ENCODE peak calls at places on chromosomes 1 and 21, in nine cellular contexts. A is epithelial cell of esophagus, C is HFF-Myc, K is adrenal gland, J is SK-N-SH, F is neural progenitor cell, H is ovary, E is astrocyte of the spinal cord, T is RWPE2. X is an unnamed sample.

GRCh38 chr1:77282866-77283539 is 1.2 kb downstream of the AK5 start:
- DNase-seq in F (peak), A (no peak), J (peak), E (peak), C (no peak), K (no peak), T (no peak), H (no peak), X (peak)

GRCh38 chr1:97297611-97298010 is 576.0 kb downstream of the PTBP2 start:
- DNase-seq in C (no peak), J (no peak), T (no peak), F (no peak), K (no peak), A (no peak), E (no peak), H (no peak), X (no peak)

GRCh38 chr21:34910396-34910795 is 138.7 kb downstream of the RUNX1 start:
- DNase-seq in K (no peak), A (no peak), E (no peak), T (no peak), J (no peak), C (no peak), F (no peak), H (no peak), X (no peak)

GRCh38 chr1:2240251-2241156 is 12.4 kb downstream of the SKI start:
- DNase-seq in F (no peak), H (peak), J (peak), C (no peak), A (peak), T (no peak), K (peak), E (peak), X (peak)

GRCh38 chr1:182229907-182230522 is 161.6 kb downstream of the GLUL start:
- DNase-seq in E (peak), J (peak), F (peak), C (no peak), K (no peak), T (no peak), H (no peak), A (no peak), X (no peak)

GRCh38 chr1:185345913-185346717 is 29.1 kb upstream of the IVNS1ABP start:
- DNase-seq in E (no peak), H (no peak), J (no peak), T (no peak), F (no peak), A (no peak), C (no peak), K (no peak), X (no peak)

GRCh38 chr21:45854702-45855247 is 126.8 kb upstream of the COL6A1 start:
- DNase-seq in C (no peak), T (no peak), A (no peak), F (peak), E (no peak), K (no peak), H (no peak), J (no peak), X (peak)

GRCh38 chr1:198030682-198031081 is 113.5 kb downstream of the LHX9 start:
- DNase-seq in H (no peak), C (peak), A (no peak), F (no peak), K (no peak), E (peak), T (no peak), J (no peak), X (no peak)

GRCh38 chr1:37294514-37294913 is 179.9 kb upstream of the ZC3H12A start:
- DNase-seq in H (no peak), J (no peak), K (no peak), C (no peak), E (no peak), A (no peak), T (no peak), F (no peak), X (no peak)

GRCh38 chr1:113538225-113538624 is 147.9 kb downstream of the MAGI3 start:
- DNase-seq in K (no peak), C (no peak), H (no peak), A (peak), F (no peak), J (no peak), T (no peak), E (peak), X (no peak)

GRCh38 chr1:7341145-7341900 is 429.8 kb upstream of the VAMP3 start:
- DNase-seq in F (no peak), C (no peak), K (no peak), A (no peak), T (no peak), H (peak), J (peak), E (peak), X (no peak)

GRCh38 chr21:44919111-44919912 is 1.4 kb downstream of the ITGB2 start:
- DNase-seq in E (no peak), C (no peak), F (no peak), K (no peak), J (no peak), T (no peak), A (no peak), H (no peak), X (peak)

GRCh38 chr1:207470927-207471326 is 16.8 kb downstream of the CR2 start:
- DNase-seq in A (no peak), J (no peak), F (no peak), T (no peak), K (no peak), C (no peak), E (no peak), H (no peak), X (no peak)

GRCh38 chr1:212097360-212097759 is 61.8 kb downstream of the DTL start:
- DNase-seq in J (no peak), F (no peak), H (no peak), C (no peak), K (no peak), A (no peak), T (no peak), E (no peak), X (no peak)

GRCh38 chr1:220776725-220777326 is 9.9 kb upstream of the MTARC1 start:
- DNase-seq in E (peak), F (peak), K (peak), H (peak), T (no peak), J (peak), C (peak), A (peak), X (peak)

DNA sequence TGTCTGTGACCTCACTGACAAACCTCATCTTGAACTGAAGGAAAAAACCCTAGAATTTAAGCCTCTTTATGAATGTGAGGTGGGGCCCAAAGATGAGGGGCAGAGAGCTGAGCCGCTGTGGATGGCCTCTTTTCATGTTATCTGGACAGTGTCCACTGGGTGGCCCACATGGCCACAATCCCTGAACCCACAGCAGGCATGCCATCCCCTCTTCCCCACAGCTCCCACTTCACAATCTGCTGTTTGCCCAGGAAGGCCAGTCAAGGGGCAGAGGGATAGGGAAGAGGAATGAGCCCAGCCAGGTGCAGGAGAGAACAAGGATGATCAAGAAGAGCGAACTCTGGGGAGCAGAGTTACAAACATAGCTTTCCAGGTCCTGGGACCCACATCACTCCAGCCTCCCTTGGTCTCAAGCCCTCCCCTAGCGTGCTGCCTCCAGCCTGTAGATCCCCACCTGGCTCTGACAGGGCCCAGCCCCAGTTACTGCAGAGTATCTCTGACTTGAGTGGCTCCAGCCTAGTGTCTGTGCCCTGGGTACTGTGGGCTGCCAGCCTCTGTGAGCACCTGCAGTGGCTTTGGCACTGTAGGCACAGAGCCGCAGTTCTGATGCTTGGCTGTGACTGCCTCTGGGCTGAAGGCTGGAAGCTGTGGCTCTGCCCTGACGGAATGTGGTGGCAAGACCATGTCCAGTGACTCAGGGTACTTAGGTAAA is 1.9 kb upstream of the SLFNL1 start:
- DNase-seq in C (no peak), K (no peak), T (no peak), J (peak), H (no peak), E (no peak), A (no peak), F (peak), X (peak)
- TF ChIP-seq CTCF in C (peak), K (peak), T (peak), J (peak), H (no peak), E (peak), A (no peak), F (peak), X (peak)

DNA sequence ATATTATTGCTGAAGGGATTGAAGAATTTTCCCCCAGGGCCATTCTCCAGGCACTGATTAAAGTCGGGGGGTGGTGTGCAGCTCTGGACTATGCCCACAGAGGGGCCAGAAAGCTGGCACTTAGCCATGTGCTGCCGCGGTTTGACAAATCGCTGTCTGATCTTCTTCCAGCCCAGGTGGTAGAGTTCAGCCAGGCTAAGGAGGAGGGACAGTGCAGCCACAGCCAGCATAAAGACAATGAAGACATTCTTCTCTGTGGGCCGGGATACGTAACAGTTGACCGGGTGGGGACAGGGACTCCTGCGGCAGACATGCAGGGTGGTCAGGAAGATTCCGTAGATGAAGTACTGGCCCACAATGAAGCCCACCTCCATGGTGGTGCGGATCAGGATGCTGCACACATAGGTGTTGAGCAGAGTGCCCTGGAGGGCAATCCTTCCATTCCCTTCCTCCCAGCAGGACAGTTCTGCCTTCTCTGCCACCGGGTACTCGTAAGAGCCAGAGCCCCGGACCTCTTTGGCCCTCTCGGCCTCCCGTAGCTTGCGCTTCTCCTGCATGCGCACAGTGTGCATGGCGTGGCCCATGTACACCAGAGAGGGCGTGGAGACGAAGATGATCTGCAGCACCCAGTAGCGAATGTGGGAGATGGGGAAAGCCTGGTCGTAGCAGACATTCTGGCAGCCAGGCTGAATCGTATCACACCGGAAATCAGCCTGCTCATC is 1.9 kb downstream of the GJA5 start:
- DNase-seq in F (no peak), A (no peak), E (no peak), H (no peak), T (no peak), C (no peak), J (peak), K (no peak), X (no peak)
- H3K4me3 ChIP-seq in F (no peak), A (no peak), E (no peak), H (no peak), T (no peak), C (no peak), J (no peak), K (no peak), X (no peak)

DNA sequence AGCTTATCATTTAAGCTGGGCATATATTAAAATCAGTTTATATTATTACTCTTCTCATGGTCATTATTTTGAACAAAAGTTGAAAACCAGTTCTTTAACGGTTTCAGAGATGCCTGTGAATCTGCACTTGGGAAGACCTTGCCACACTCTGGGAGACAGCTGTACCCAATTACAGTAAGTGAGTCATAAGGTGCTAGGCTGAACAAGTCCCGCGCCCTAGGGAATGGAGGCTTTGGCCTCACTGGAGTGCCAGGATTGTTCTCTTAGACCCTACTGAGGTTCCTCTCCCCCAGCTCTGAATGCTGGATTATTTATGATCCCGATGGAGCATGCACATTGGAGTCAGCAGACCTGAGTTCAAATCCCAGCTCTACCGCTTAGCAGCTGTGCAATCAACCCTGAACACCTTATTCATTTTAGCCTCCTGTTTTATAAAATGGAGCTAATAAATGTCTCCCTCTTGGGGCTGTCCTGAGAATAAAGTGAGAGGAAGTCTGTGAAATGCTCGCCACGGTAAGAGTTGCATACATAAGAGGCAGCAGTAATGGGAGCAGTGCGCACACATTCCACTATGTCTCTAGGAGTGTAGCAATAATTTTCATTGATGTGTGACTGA is 266.2 kb downstream of the FOXD2 start:
- DNase-seq in K (no peak), C (peak), E (peak), H (no peak), F (no peak), T (no peak), A (peak), J (no peak), X (no peak)
- TF ChIP-seq CTCF in K (no peak), C (peak), E (peak), H (no peak), F (peak), T (peak), A (peak), J (peak), X (peak)

GRCh38 chr1:67831850-67832513 is 1.3 kb downstream of the GNG12 start:
- DNase-seq in C (peak), H (peak), T (peak), J (peak), A (peak), F (peak), E (peak), K (peak), X (peak)

GRCh38 chr1:67832737-67833594 is at the start of gene GNG12:
- DNase-seq in E (peak), T (peak), C (no peak), H (peak), K (peak), J (peak), F (peak), A (peak), X (peak)

GRCh38 chr1:67830928-67831596 is 2.2 kb downstream of the GNG12 start:
- DNase-seq in T (no peak), F (no peak), J (no peak), K (no peak), H (no peak), E (peak), A (no peak), C (no peak), X (no peak)

GRCh38 chr1:67827688-67828087 is 5.6 kb downstream of the GNG12 start:
- DNase-seq in J (no peak), H (no peak), C (no peak), F (no peak), A (no peak), T (no peak), E (no peak), K (no peak), X (no peak)

DNA sequence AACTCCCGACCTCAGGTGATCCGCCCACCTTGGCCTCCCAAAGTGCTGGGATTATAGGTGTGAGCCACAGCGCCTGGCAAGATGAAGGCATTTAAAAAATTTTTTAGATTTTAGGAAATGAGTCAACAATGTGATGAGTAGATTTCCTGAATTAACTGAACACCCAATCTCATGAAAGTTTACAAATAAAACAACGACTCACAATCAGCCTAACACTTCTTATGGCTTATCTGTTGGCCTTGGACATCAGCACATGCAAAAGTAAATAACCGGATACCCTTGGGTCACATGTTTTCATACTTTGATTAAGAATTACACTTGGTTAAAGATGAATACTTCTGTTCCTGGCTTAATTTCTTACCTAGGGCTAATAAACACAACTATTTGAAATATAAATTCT is 3.0 kb downstream of the GNG12 start:
- DNase-seq in A (peak), J (no peak), C (no peak), E (no peak), F (no peak), T (no peak), H (no peak), K (no peak), X (no peak)
- H3K4me3 ChIP-seq in A (no peak), J (no peak), C (peak), E (no peak), F (no peak), T (no peak), H (no peak), K (no peak), X (no peak)

DNA sequence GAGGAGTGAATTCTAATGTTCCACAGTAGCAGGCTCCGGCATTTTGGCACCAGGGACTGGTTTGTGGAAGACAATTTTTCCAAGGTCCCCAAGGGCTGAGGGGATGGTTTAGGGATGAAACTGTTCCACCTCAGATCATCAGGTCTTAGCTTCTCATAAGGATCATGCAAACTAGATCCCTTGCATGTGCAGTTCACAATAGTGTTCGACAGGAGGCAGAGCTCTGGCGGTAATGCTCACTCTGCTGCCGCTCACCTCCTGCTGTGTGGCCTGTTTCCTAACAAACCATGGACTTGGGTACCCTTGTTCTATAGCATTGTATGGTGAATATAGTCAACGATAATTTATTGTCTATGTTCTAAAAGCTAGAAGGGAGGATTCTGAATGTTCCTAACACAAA is 16.6 kb downstream of the CRNN start:
- DNase-seq in J (no peak), E (no peak), H (no peak), F (no peak), K (no peak), C (no peak), T (no peak), A (peak), X (no peak)
- TF ChIP-seq CTCF in J (peak), E (no peak), H (no peak), F (no peak), K (no peak), C (no peak), T (no peak), A (peak), X (no peak)

DNA sequence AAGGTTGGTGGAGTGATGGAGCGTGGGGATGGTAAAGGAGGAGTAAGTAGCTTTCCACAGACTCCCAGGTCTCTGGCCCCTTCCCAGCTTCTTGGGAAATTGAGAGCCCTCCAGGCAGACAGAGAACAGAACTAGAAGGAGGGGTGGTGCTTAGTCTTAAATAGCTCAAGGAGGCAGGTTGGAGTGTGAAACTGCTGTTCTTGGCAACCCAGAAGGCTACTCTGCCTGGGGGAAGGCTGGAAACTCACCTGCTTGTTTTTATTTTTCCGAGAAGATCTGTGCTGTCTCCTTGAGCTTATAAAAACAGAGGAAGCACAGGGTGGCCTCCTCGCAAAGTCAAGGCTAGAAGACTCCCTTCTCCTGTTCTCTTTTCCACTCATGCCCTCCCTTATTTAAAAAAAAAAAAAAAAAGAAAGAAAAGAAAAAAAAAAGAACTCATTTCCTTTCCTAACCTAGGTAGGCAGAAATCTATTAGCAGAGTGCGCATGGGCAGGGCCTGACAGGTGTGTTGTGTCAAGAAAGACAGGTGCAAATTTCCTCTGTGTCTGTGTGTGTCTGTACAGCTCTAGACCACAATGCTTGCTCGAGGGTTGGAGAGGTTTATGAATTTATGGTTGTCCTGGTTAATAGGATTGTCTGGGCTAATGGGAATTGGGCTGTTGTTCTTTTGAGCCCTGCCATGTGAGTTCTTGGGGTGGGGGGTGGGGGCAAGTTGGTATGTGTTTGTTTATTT is 2.1 kb downstream of the PROX1 start:
- DNase-seq in J (no peak), K (no peak), F (no peak), T (no peak), A (peak), C (no peak), H (no peak), E (no peak), X (peak)
- H3K4me3 ChIP-seq in J (peak), K (no peak), F (peak), T (no peak), A (no peak), C (no peak), H (peak), E (peak), X (peak)

GRCh38 chr1:54125671-54126070 is 27.1 kb downstream of the CDCP2 start:
- DNase-seq in J (no peak), E (peak), K (peak), C (no peak), H (peak), F (peak), A (peak), T (no peak), X (peak)
- TF ChIP-seq CTCF in J (peak), E (peak), K (peak), C (no peak), H (no peak), F (peak), A (peak), T (peak), X (peak)

DNA sequence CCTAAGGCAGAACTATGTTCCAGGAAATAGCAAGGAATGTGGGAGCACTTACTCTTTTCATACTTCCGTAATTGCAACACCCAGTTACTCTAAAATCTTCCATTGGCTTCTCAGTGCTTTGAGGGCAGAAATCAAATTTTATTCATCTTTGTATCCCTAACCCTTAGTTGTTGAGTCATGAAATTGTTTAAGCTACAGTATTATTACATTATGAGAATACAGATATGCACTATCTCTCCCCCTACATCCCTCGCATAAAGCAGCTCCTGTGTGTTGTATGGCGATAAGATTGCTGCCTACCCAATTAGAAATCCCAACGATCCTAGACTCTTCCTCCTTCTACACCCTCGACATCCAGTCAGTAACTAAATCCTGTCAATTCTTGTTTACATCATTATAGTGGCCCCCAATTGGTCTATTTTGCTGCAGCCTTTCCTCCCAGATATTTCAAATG is 2.6 kb downstream of the AIDA start:
- DNase-seq in H (no peak), K (no peak), A (no peak), F (no peak), T (no peak), C (no peak), E (no peak), J (peak), X (no peak)
- H3K4me3 ChIP-seq in H (no peak), K (no peak), A (no peak), F (no peak), T (no peak), C (no peak), E (no peak), J (no peak), X (peak)

X was measured in endodermal cell.